ENCODE peak calls at places on chromosomes 2 and 18, in eight cellular contexts. One of them, this sample, is unnamed.

GRCh38 chr2:54482725-54483124 is 26.6 kb downstream of the SPTBN1 start:
- DNase-seq in IMR-90: peak
- DNase-seq in prostate gland: no peak
- DNase-seq in OCI-LY7: no peak
- DNase-seq in bronchial epithelial cell: peak
- DNase-seq in fibroblast of lung: peak
- DNase-seq in adrenal gland: peak
- DNase-seq in A549: peak
- DNase-seq in this sample: peak

GRCh38 chr2:11292464-11293255 is 51.8 kb downstream of the ROCK2 start:
- DNase-seq in IMR-90: peak
- DNase-seq in prostate gland: no peak
- DNase-seq in OCI-LY7: no peak
- DNase-seq in bronchial epithelial cell: no peak
- DNase-seq in fibroblast of lung: peak
- DNase-seq in adrenal gland: no peak
- DNase-seq in A549: peak
- DNase-seq in this sample: no peak

GRCh38 chr18:13191779-13192178 is 26.8 kb upstream of the LDLRAD4 start:
- DNase-seq in IMR-90: no peak
- DNase-seq in prostate gland: no peak
- DNase-seq in OCI-LY7: no peak
- DNase-seq in bronchial epithelial cell: no peak
- DNase-seq in fibroblast of lung: no peak
- DNase-seq in adrenal gland: no peak
- DNase-seq in A549: no peak
- DNase-seq in this sample: no peak

GRCh38 chr2:129796216-129796615 is 183.2 kb upstream of the RAB6C start:
- DNase-seq in IMR-90: no peak
- DNase-seq in prostate gland: no peak
- DNase-seq in OCI-LY7: no peak
- DNase-seq in bronchial epithelial cell: no peak
- DNase-seq in fibroblast of lung: no peak
- DNase-seq in adrenal gland: no peak
- DNase-seq in A549: no peak
- DNase-seq in this sample: no peak

GRCh38 chr2:121810959-121811853 is 55.8 kb downstream of the TSN start:
- DNase-seq in IMR-90: peak
- DNase-seq in prostate gland: peak
- DNase-seq in OCI-LY7: peak
- DNase-seq in bronchial epithelial cell: peak
- DNase-seq in fibroblast of lung: peak
- DNase-seq in adrenal gland: peak
- DNase-seq in A549: peak
- DNase-seq in this sample: peak

GRCh38 chr18:13672657-13673056 is 53.7 kb downstream of the FAM210A start:
- DNase-seq in IMR-90: no peak
- DNase-seq in prostate gland: no peak
- DNase-seq in OCI-LY7: peak
- DNase-seq in bronchial epithelial cell: no peak
- DNase-seq in fibroblast of lung: no peak
- DNase-seq in adrenal gland: no peak
- DNase-seq in A549: no peak
- DNase-seq in this sample: no peak

GRCh38 chr2:18814387-18814786 is 225.0 kb upstream of the NT5C1B start:
- DNase-seq in IMR-90: peak
- DNase-seq in prostate gland: no peak
- DNase-seq in OCI-LY7: no peak
- DNase-seq in bronchial epithelial cell: no peak
- DNase-seq in fibroblast of lung: peak
- DNase-seq in adrenal gland: no peak
- DNase-seq in A549: no peak
- DNase-seq in this sample: peak

GRCh38 chr18:76486029-76486428 is 9.0 kb downstream of the ZNF516 start:
- DNase-seq in IMR-90: no peak
- DNase-seq in prostate gland: no peak
- DNase-seq in OCI-LY7: no peak
- DNase-seq in bronchial epithelial cell: no peak
- DNase-seq in fibroblast of lung: no peak
- DNase-seq in adrenal gland: no peak
- DNase-seq in A549: no peak
- DNase-seq in this sample: no peak

GRCh38 chr2:72457801-72458516 is 310.3 kb upstream of the CYP26B1 start:
- DNase-seq in IMR-90: peak
- DNase-seq in prostate gland: no peak
- DNase-seq in OCI-LY7: no peak
- DNase-seq in bronchial epithelial cell: peak
- DNase-seq in fibroblast of lung: no peak
- DNase-seq in adrenal gland: no peak
- DNase-seq in A549: no peak
- DNase-seq in this sample: no peak

GRCh38 chr18:58183226-58183625 is 139.2 kb downstream of the NEDD4L start:
- DNase-seq in IMR-90: no peak
- DNase-seq in prostate gland: peak
- DNase-seq in OCI-LY7: no peak
- DNase-seq in bronchial epithelial cell: no peak
- DNase-seq in fibroblast of lung: no peak
- DNase-seq in adrenal gland: no peak
- DNase-seq in A549: no peak
- DNase-seq in this sample: no peak

GRCh38 chr18:72456802-72457201 is 87.3 kb downstream of the CBLN2 start:
- DNase-seq in IMR-90: peak
- DNase-seq in prostate gland: no peak
- DNase-seq in OCI-LY7: no peak
- DNase-seq in bronchial epithelial cell: peak
- DNase-seq in fibroblast of lung: peak
- DNase-seq in adrenal gland: no peak
- DNase-seq in A549: peak
- DNase-seq in this sample: peak

GRCh38 chr2:160687629-160688028 is 194.0 kb upstream of the RBMS1 start:
- DNase-seq in IMR-90: no peak
- DNase-seq in prostate gland: no peak
- DNase-seq in OCI-LY7: no peak
- DNase-seq in bronchial epithelial cell: no peak
- DNase-seq in fibroblast of lung: no peak
- DNase-seq in adrenal gland: no peak
- DNase-seq in A549: no peak
- DNase-seq in this sample: no peak

GRCh38 chr2:199629301-199629700 is 171.6 kb upstream of the SATB2 start:
- DNase-seq in IMR-90: no peak
- DNase-seq in prostate gland: no peak
- DNase-seq in OCI-LY7: no peak
- DNase-seq in bronchial epithelial cell: no peak
- DNase-seq in fibroblast of lung: no peak
- DNase-seq in adrenal gland: no peak
- DNase-seq in A549: no peak
- DNase-seq in this sample: no peak

GRCh38 chr2:8659735-8660492 is 21.9 kb upstream of the ID2 start:
- DNase-seq in IMR-90: no peak
- DNase-seq in prostate gland: no peak
- DNase-seq in OCI-LY7: no peak
- DNase-seq in bronchial epithelial cell: no peak
- DNase-seq in fibroblast of lung: no peak
- DNase-seq in adrenal gland: peak
- DNase-seq in A549: no peak
- DNase-seq in this sample: no peak

GRCh38 chr2:84701880-84702279 is 179.0 kb downstream of the TRABD2A start:
- DNase-seq in IMR-90: peak
- DNase-seq in prostate gland: no peak
- DNase-seq in OCI-LY7: no peak
- DNase-seq in bronchial epithelial cell: peak
- DNase-seq in fibroblast of lung: peak
- DNase-seq in adrenal gland: no peak
- DNase-seq in A549: no peak
- DNase-seq in this sample: peak

GRCh38 chr2:9310390-9310789 is 103.8 kb downstream of the ASAP2 start:
- DNase-seq in IMR-90: peak
- DNase-seq in prostate gland: no peak
- DNase-seq in OCI-LY7: no peak
- DNase-seq in bronchial epithelial cell: peak
- DNase-seq in fibroblast of lung: peak
- DNase-seq in adrenal gland: peak
- DNase-seq in A549: peak
- DNase-seq in this sample: peak

GRCh38 chr2:164792316-164793127 is 49.1 kb downstream of the COBLL1 start:
- DNase-seq in IMR-90: no peak
- DNase-seq in prostate gland: no peak
- DNase-seq in OCI-LY7: no peak
- DNase-seq in bronchial epithelial cell: no peak
- DNase-seq in fibroblast of lung: peak
- DNase-seq in adrenal gland: no peak
- DNase-seq in A549: peak
- DNase-seq in this sample: no peak

GRCh38 chr2:241702155-241702404 is 241 bp downstream of the ING5 start:
- DNase-seq in IMR-90: peak
- DNase-seq in prostate gland: no peak
- DNase-seq in OCI-LY7: peak
- DNase-seq in bronchial epithelial cell: no peak
- DNase-seq in fibroblast of lung: no peak
- DNase-seq in adrenal gland: peak
- DNase-seq in A549: peak
- DNase-seq in this sample: no peak

GRCh38 chr2:25168256-25169072 is at the start of gene POMC:
- DNase-seq in IMR-90: peak
- DNase-seq in prostate gland: no peak
- DNase-seq in OCI-LY7: no peak
- DNase-seq in bronchial epithelial cell: peak
- DNase-seq in fibroblast of lung: peak
- DNase-seq in adrenal gland: peak
- DNase-seq in A549: peak
- DNase-seq in this sample: no peak
- H3K4me3 ChIP-seq in IMR-90: peak
- H3K4me3 ChIP-seq in prostate gland: peak
- H3K4me3 ChIP-seq in OCI-LY7: no peak
- H3K4me3 ChIP-seq in bronchial epithelial cell: peak
- H3K4me3 ChIP-seq in fibroblast of lung: no peak
- H3K4me3 ChIP-seq in adrenal gland: peak
- H3K4me3 ChIP-seq in A549: peak
- H3K4me3 ChIP-seq in this sample: peak

GRCh38 chr2:20223345-20224190 is 1.4 kb downstream of the SDC1 start:
- DNase-seq in IMR-90: peak
- DNase-seq in prostate gland: no peak
- DNase-seq in OCI-LY7: no peak
- DNase-seq in bronchial epithelial cell: no peak
- DNase-seq in fibroblast of lung: peak
- DNase-seq in adrenal gland: peak
- DNase-seq in A549: peak
- DNase-seq in this sample: no peak

GRCh38 chr2:20224191-20224715 is 677 bp downstream of the SDC1 start:
- DNase-seq in IMR-90: no peak
- DNase-seq in prostate gland: no peak
- DNase-seq in OCI-LY7: no peak
- DNase-seq in bronchial epithelial cell: no peak
- DNase-seq in fibroblast of lung: no peak
- DNase-seq in adrenal gland: no peak
- DNase-seq in A549: no peak
- DNase-seq in this sample: no peak

GRCh38 chr2:20221169-20221938 is 3.6 kb downstream of the SDC1 start:
- DNase-seq in IMR-90: peak
- DNase-seq in prostate gland: peak
- DNase-seq in OCI-LY7: no peak
- DNase-seq in bronchial epithelial cell: peak
- DNase-seq in fibroblast of lung: peak
- DNase-seq in adrenal gland: no peak
- DNase-seq in A549: no peak
- DNase-seq in this sample: no peak

GRCh38 chr2:20222769-20223344 is 2.1 kb downstream of the SDC1 start:
- DNase-seq in IMR-90: no peak
- DNase-seq in prostate gland: no peak
- DNase-seq in OCI-LY7: no peak
- DNase-seq in bronchial epithelial cell: no peak
- DNase-seq in fibroblast of lung: no peak
- DNase-seq in adrenal gland: no peak
- DNase-seq in A549: no peak
- DNase-seq in this sample: no peak

GRCh38 chr2:20221939-20222768 is 2.8 kb downstream of the SDC1 start:
- DNase-seq in IMR-90: no peak
- DNase-seq in prostate gland: no peak
- DNase-seq in OCI-LY7: no peak
- DNase-seq in bronchial epithelial cell: no peak
- DNase-seq in fibroblast of lung: no peak
- DNase-seq in adrenal gland: no peak
- DNase-seq in A549: no peak
- DNase-seq in this sample: no peak
- H3K4me3 ChIP-seq in IMR-90: no peak
- H3K4me3 ChIP-seq in prostate gland: no peak
- H3K4me3 ChIP-seq in OCI-LY7: no peak
- H3K4me3 ChIP-seq in bronchial epithelial cell: peak
- H3K4me3 ChIP-seq in fibroblast of lung: no peak
- H3K4me3 ChIP-seq in adrenal gland: no peak
- H3K4me3 ChIP-seq in A549: peak
- H3K4me3 ChIP-seq in this sample: no peak

GRCh38 chr2:100317634-100318033 is 4.7 kb downstream of the LONRF2 start:
- DNase-seq in IMR-90: no peak
- DNase-seq in prostate gland: no peak
- DNase-seq in OCI-LY7: peak
- DNase-seq in bronchial epithelial cell: no peak
- DNase-seq in fibroblast of lung: no peak
- DNase-seq in adrenal gland: no peak
- DNase-seq in A549: peak
- DNase-seq in this sample: no peak

GRCh38 chr2:100321881-100322820 is at the start of gene LONRF2:
- DNase-seq in IMR-90: no peak
- DNase-seq in prostate gland: peak
- DNase-seq in OCI-LY7: no peak
- DNase-seq in bronchial epithelial cell: no peak
- DNase-seq in fibroblast of lung: peak
- DNase-seq in adrenal gland: peak
- DNase-seq in A549: peak
- DNase-seq in this sample: no peak

GRCh38 chr2:100321181-100321880 is 970 bp downstream of the LONRF2 start:
- DNase-seq in IMR-90: peak
- DNase-seq in prostate gland: peak
- DNase-seq in OCI-LY7: no peak
- DNase-seq in bronchial epithelial cell: peak
- DNase-seq in fibroblast of lung: peak
- DNase-seq in adrenal gland: peak
- DNase-seq in A549: peak
- DNase-seq in this sample: no peak

GRCh38 chr2:100320547-100321180 is 1.6 kb downstream of the LONRF2 start:
- DNase-seq in IMR-90: no peak
- DNase-seq in prostate gland: peak
- DNase-seq in OCI-LY7: no peak
- DNase-seq in bronchial epithelial cell: no peak
- DNase-seq in fibroblast of lung: no peak
- DNase-seq in adrenal gland: peak
- DNase-seq in A549: peak
- DNase-seq in this sample: no peak
- H3K4me3 ChIP-seq in IMR-90: no peak
- H3K4me3 ChIP-seq in prostate gland: peak
- H3K4me3 ChIP-seq in OCI-LY7: no peak
- H3K4me3 ChIP-seq in bronchial epithelial cell: no peak
- H3K4me3 ChIP-seq in fibroblast of lung: no peak
- H3K4me3 ChIP-seq in adrenal gland: peak
- H3K4me3 ChIP-seq in A549: peak
- H3K4me3 ChIP-seq in this sample: no peak

DNA sequence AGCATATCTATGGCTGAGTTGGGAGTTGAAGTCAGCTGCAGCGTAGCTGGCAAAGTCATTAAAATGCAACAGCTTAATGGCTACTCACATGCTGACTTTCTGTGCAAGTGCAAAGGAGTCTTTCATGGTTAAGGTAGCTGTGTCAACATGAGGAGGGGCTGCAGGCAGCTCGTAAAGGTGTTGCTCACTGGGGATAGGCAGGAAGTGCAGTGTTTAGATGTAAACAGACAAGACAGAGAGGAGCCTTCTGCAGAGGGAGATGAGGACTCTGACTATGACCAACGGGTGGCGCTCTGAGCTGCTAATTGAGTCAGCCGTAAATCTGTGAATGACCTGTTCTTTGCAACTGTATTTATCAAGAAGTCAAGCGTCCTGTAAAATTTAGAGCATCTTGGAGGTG is 22.3 kb upstream of the CAVIN2 start:
- DNase-seq in IMR-90: peak
- DNase-seq in prostate gland: no peak
- DNase-seq in OCI-LY7: no peak
- DNase-seq in bronchial epithelial cell: peak
- DNase-seq in fibroblast of lung: peak
- DNase-seq in adrenal gland: no peak
- DNase-seq in A549: peak
- DNase-seq in this sample: no peak
- H3K4me3 ChIP-seq in IMR-90: no peak
- H3K4me3 ChIP-seq in prostate gland: no peak
- H3K4me3 ChIP-seq in OCI-LY7: no peak
- H3K4me3 ChIP-seq in bronchial epithelial cell: no peak
- H3K4me3 ChIP-seq in fibroblast of lung: no peak
- H3K4me3 ChIP-seq in adrenal gland: no peak
- H3K4me3 ChIP-seq in A549: no peak
- H3K4me3 ChIP-seq in this sample: no peak

This sample was measured in skeletal muscle cell.